ENCODE peak calls at places on chromosomes 7 and 10, in eight cellular contexts. N, I, F, E, R, C, M and V are unnamed samples.

GRCh38 chr10:92761576-92761975 is 71.8 kb downstream of the HHEX start:
- DNase-seq in N (no peak), I (no peak), F (no peak), E (no peak), R (no peak), C (no peak), M (no peak), V (no peak)

GRCh38 chr7:65369843-65370242 is 3.8 kb upstream of the ZNF92 start:
- DNase-seq in N (no peak), I (no peak), F (no peak), E (no peak), R (no peak), C (no peak), M (no peak), V (no peak)

GRCh38 chr10:102393411-102394078 is 2.0 kb upstream of the NFKB2 start:
- DNase-seq in N (no peak), I (peak), F (no peak), E (no peak), R (no peak), C (no peak), M (no peak), V (no peak)

GRCh38 chr10:83542774-83543291 is 596.5 kb upstream of the GHITM start:
- DNase-seq in N (no peak), I (peak), F (no peak), E (no peak), R (no peak), C (peak), M (peak), V (no peak)

GRCh38 chr7:44727346-44728262 is 21.0 kb upstream of the ZMIZ2 start:
- DNase-seq in N (no peak), I (no peak), F (no peak), E (peak), R (no peak), C (no peak), M (peak), V (no peak)

GRCh38 chr7:132614428-132615076 is 38.3 kb upstream of the PLXNA4 start:
- DNase-seq in N (peak), I (peak), F (no peak), E (no peak), R (peak), C (peak), M (peak), V (peak)

GRCh38 chr10:8006274-8006999 is 48.1 kb upstream of the GATA3 start:
- DNase-seq in N (no peak), I (no peak), F (no peak), E (no peak), R (no peak), C (no peak), M (no peak), V (no peak)

GRCh38 chr7:7702826-7703225 is 15.6 kb downstream of the RPA3 start:
- DNase-seq in N (no peak), I (no peak), F (no peak), E (no peak), R (no peak), C (no peak), M (no peak), V (no peak)

GRCh38 chr10:74960670-74961069 is 134.3 kb downstream of the KAT6B start:
- DNase-seq in N (no peak), I (no peak), F (no peak), E (no peak), R (no peak), C (no peak), M (no peak), V (no peak)

GRCh38 chr10:60943372-60944158 is 420 bp downstream of the RHOBTB1 start:
- DNase-seq in N (peak), I (peak), F (peak), E (peak), R (peak), C (peak), M (peak), V (peak)

GRCh38 chr10:93816123-93816747 is 58.5 kb downstream of the LGI1 start:
- DNase-seq in N (peak), I (peak), F (peak), E (peak), R (peak), C (peak), M (peak), V (peak)

GRCh38 chr7:11415101-11415500 is 416.9 kb downstream of the THSD7A start:
- DNase-seq in N (no peak), I (no peak), F (no peak), E (peak), R (no peak), C (no peak), M (no peak), V (no peak)

GRCh38 chr10:43683451-43684197 is 34.9 kb upstream of the ZNF32 start:
- DNase-seq in N (no peak), I (peak), F (no peak), E (peak), R (no peak), C (peak), M (no peak), V (peak)

GRCh38 chr7:94258856-94259255 is 135.8 kb upstream of the COL1A2 start:
- DNase-seq in N (no peak), I (peak), F (no peak), E (no peak), R (no peak), C (peak), M (no peak), V (no peak)

GRCh38 chr10:86443069-86443468 is 76.5 kb upstream of the GRID1 start:
- DNase-seq in N (no peak), I (no peak), F (no peak), E (no peak), R (no peak), C (no peak), M (peak), V (no peak)

GRCh38 chr10:59107147-59107546 is 69.3 kb upstream of the PHYHIPL start:
- DNase-seq in N (no peak), I (no peak), F (no peak), E (no peak), R (no peak), C (no peak), M (no peak), V (no peak)

GRCh38 chr10:15660990-15661389 is 58.7 kb downstream of the ITGA8 start:
- DNase-seq in N (no peak), I (peak), F (no peak), E (no peak), R (no peak), C (no peak), M (no peak), V (no peak)

GRCh38 chr10:98259606-98260319 is 8.2 kb downstream of the LOXL4 start:
- DNase-seq in N (no peak), I (no peak), F (no peak), E (peak), R (no peak), C (no peak), M (no peak), V (no peak)

GRCh38 chr7:76220185-76221057 is 18.7 kb downstream of the SRRM3 start:
- DNase-seq in N (no peak), I (peak), F (no peak), E (peak), R (no peak), C (peak), M (peak), V (peak)

GRCh38 chr7:150322114-150322832 is 882 bp upstream of the LRRC61 start:
- DNase-seq in N (peak), I (no peak), F (no peak), E (no peak), R (no peak), C (no peak), M (no peak), V (no peak)

GRCh38 chr10:15084502-15084922 is 4.1 kb downstream of the ACBD7 start:
- DNase-seq in N (peak), I (peak), F (peak), E (peak), R (no peak), C (no peak), M (peak), V (no peak)

GRCh38 chr7:56110611-56111010 is 4.3 kb upstream of the CHCHD2 start:
- DNase-seq in N (no peak), I (no peak), F (no peak), E (no peak), R (no peak), C (no peak), M (no peak), V (no peak)

GRCh38 chr10:8042864-8043568 is 11.5 kb upstream of the GATA3 start:
- DNase-seq in N (no peak), I (peak), F (no peak), E (no peak), R (no peak), C (no peak), M (no peak), V (no peak)

GRCh38 chr7:158325530-158326381 is 261.9 kb downstream of the PTPRN2 start:
- DNase-seq in N (peak), I (peak), F (peak), E (peak), R (no peak), C (peak), M (no peak), V (peak)

GRCh38 chr7:96329189-96329588 is 7.3 kb upstream of the SLC25A13 start:
- DNase-seq in N (no peak), I (no peak), F (no peak), E (no peak), R (no peak), C (no peak), M (no peak), V (no peak)

GRCh38 chr10:6083523-6084475 is 5.0 kb upstream of the RBM17 start:
- DNase-seq in N (no peak), I (no peak), F (no peak), E (no peak), R (no peak), C (no peak), M (no peak), V (no peak)

GRCh38 chr7:21984042-21984441 is 38.3 kb upstream of the CDCA7L start:
- DNase-seq in N (no peak), I (no peak), F (no peak), E (no peak), R (no peak), C (no peak), M (no peak), V (no peak)

GRCh38 chr10:130962240-130963051 is 349.1 kb downstream of the TCERG1L start:
- DNase-seq in N (no peak), I (no peak), F (no peak), E (no peak), R (no peak), C (no peak), M (no peak), V (no peak)

GRCh38 chr7:46071076-46071475 is 150.0 kb upstream of the IGFBP3 start:
- DNase-seq in N (no peak), I (no peak), F (no peak), E (no peak), R (no peak), C (no peak), M (peak), V (no peak)

GRCh38 chr7:159035571-159036073 is 109.0 kb downstream of the VIPR2 start:
- DNase-seq in N (no peak), I (no peak), F (no peak), E (no peak), R (peak), C (no peak), M (no peak), V (no peak)

GRCh38 chr10:105597297-105597696 is 956.2 kb downstream of the SORCS3 start:
- DNase-seq in N (no peak), I (no peak), F (no peak), E (no peak), R (no peak), C (no peak), M (no peak), V (no peak)

GRCh38 chr7:30327813-30328212 is 43.4 kb downstream of the ZNRF2 start:
- DNase-seq in N (no peak), I (no peak), F (no peak), E (peak), R (no peak), C (no peak), M (peak), V (no peak)

GRCh38 chr10:72156223-72156622 is 59.6 kb upstream of the ANAPC16 start:
- DNase-seq in N (no peak), I (no peak), F (no peak), E (no peak), R (no peak), C (no peak), M (no peak), V (no peak)

GRCh38 chr7:2373124-2373556 is 18.5 kb downstream of the EIF3B start:
- DNase-seq in N (peak), I (no peak), F (no peak), E (no peak), R (no peak), C (no peak), M (peak), V (no peak)

GRCh38 chr7:125644113-125644512 is 714.5 kb upstream of the POT1 start:
- DNase-seq in N (no peak), I (no peak), F (no peak), E (no peak), R (no peak), C (no peak), M (no peak), V (no peak)

GRCh38 chr7:158530800-158531609 is 56.6 kb downstream of the PTPRN2 start:
- DNase-seq in N (no peak), I (no peak), F (no peak), E (no peak), R (no peak), C (no peak), M (no peak), V (no peak)

DNA sequence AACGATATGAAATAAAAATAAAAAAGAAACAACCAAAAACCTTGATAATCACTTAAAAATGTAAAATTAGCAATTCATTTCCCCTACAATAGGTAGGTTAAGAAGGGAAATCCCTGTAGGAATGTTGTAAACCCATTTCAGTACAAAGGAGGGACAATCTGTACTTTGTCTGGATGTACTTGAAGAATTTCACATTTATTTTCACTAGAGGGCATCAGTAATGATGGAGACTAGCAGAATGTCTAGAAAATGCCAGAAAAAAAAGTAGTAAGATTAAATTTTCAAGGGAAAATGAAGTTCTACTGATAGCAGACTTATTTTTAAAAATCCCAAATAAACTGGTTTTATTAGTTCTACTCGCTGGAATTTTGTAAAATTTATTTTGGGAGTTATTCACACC is 209.0 kb upstream of the FZD1 start:
- DNase-seq in N (no peak), I (no peak), F (no peak), E (no peak), R (no peak), C (no peak), M (no peak), V (no peak)
- TF ChIP-seq CTCF in N (no peak), I (peak), F (peak), E (peak), R (no peak), C (no peak), M (no peak), V (peak)

DNA sequence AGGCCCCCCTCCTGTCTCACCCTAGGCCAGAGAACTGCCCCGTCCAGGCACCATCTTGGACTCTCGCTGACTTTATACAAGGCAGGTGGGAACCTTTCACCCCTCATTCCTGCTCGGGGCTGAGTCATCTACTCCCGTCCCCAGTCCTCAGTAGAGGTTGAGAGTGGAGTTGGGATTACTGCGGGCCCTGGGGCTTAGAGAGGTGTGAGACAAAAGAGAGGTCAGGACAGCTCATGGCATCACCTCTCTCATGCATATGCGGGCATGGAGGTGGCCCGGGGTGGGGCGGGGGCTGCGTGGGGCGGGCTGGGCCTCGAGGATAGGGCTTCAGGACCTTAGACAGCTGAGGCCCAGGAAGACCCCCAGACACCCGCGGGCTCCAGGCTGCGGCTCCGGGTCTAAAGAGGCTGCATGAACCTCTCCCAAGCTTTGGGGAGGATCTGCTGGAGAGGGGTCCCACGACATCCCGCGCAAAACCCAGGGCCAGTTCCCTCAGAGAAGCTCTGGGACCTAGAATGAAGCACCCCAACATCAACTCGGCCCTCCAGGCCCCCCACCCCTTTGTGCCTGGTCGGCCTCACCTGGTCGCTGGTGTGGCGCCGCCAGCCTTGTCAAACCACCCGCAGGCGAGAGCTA is 319 bp downstream of the PDZD7 start:
- DNase-seq in N (no peak), I (peak), F (peak), E (peak), R (no peak), C (no peak), M (no peak), V (no peak)
- TF ChIP-seq CTCF in N (peak), I (no peak), F (no peak), E (no peak), R (no peak), C (no peak), M (no peak), V (no peak)

GRCh38 chr10:9299966-9300365 is 1245.5 kb downstream of the GATA3 start:
- DNase-seq in N (no peak), I (no peak), F (no peak), E (no peak), R (no peak), C (no peak), M (no peak), V (no peak)

GRCh38 chr10:9297580-9297979 is 1243.1 kb downstream of the GATA3 start:
- DNase-seq in N (no peak), I (peak), F (no peak), E (no peak), R (no peak), C (no peak), M (no peak), V (no peak)

GRCh38 chr10:9302142-9302746 is 1247.8 kb downstream of the GATA3 start:
- DNase-seq in N (peak), I (peak), F (peak), E (peak), R (no peak), C (no peak), M (peak), V (no peak)

GRCh38 chr10:9301554-9301953 is 1247.1 kb downstream of the GATA3 start:
- DNase-seq in N (no peak), I (no peak), F (no peak), E (no peak), R (no peak), C (no peak), M (no peak), V (no peak)

GRCh38 chr10:9301148-9301547 is 1246.7 kb downstream of the GATA3 start:
- DNase-seq in N (no peak), I (no peak), F (no peak), E (peak), R (no peak), C (no peak), M (peak), V (no peak)
- TF ChIP-seq CTCF in N (no peak), I (peak), F (peak), E (peak), R (no peak), C (no peak), M (peak), V (peak)

GRCh38 chr10:96626795-96627194 is 40.0 kb upstream of the TM9SF3 start:
- DNase-seq in N (no peak), I (peak), F (no peak), E (no peak), R (no peak), C (no peak), M (no peak), V (no peak)
- TF ChIP-seq CTCF in N (peak), I (peak), F (no peak), E (peak), R (no peak), C (no peak), M (peak), V (peak)

DNA sequence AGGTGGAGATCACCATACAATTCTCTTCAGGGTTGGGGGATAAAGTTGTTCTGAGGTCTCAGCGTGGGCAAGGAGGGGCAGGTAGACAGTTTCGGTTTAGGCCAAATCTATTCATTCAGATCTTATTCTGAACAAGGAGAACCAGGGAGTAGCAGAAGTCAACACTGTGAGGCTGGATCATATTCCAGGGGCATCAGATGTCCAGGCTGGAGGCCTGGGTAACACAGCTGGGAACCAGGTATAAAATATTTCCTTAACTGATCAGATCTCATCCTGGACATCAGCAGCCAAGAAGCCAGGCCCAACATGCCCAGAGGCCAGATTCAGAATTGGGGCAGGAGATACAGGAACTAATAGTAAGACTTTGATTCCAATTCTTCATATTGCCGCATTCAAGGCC is 19.2 kb upstream of the FLNC start:
- DNase-seq in N (no peak), I (no peak), F (no peak), E (no peak), R (no peak), C (no peak), M (no peak), V (no peak)
- TF ChIP-seq CTCF in N (no peak), I (no peak), F (no peak), E (no peak), R (no peak), C (no peak), M (no peak), V (no peak)

DNA sequence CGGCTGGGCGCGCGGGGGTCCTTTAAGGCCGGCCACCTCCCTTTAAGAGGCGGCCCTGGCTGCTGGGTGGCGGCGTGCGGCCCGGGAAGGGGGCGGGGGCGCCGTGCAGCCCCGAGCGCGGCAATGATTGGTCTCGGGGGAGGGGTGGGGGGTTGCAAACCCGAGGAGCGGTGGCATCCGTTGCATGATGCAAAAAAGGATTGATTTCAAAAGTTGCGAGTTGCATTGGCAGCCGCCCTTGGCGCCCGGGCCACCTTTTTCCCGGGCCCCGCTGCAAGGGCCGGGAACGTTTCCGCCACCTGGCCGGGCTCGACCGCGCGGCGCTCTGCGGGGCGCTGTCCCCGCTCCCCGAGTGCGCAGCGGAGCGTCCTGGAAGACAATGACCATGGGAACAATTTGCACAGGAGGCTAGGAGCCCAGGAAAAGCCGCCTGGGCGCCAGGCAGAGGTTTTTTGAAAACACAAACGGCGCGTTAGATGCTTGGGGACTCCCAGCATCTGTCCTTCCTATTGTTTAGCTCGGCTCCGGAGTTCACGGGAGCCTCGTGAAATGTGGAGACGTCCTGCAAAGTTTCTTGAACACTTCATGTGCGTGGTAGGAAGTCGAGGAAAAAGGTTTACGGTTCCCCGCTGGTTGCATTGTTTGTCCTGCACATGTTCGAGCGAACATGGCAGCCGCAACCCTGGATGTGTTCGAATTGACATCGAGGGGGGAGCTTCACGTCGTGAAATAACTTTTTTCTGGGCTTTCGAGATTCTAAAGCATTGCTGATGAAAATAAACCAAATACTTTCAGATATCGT is at the start of gene SEPHS1:
- DNase-seq in N (peak), I (peak), F (peak), E (peak), R (peak), C (peak), M (peak), V (peak)
- TF ChIP-seq CTCF in N (peak), I (no peak), F (no peak), E (no peak), R (no peak), C (no peak), M (no peak), V (no peak)

GRCh38 chr7:997404-998395 is 14.7 kb downstream of the CYP2W1 start:
- DNase-seq in N (no peak), I (peak), F (no peak), E (no peak), R (no peak), C (peak), M (no peak), V (no peak)
- TF ChIP-seq CTCF in N (no peak), I (peak), F (no peak), E (no peak), R (no peak), C (peak), M (no peak), V (peak)